ENCODE peak calls at places on chromosomes 5 and 9, in ten cellular contexts. Z, N, D, M, V, J, B, U, Y and Q are unnamed samples.
A peak's percentile ranks its signal among the peaks of the same experiment; 100 is the strongest.

GRCh38 chr9:96565684-96566360 is 53.8 kb downstream of the CDC14B start:
- DNase-seq in M (no peak), J (no peak), Z (no peak), V (no peak), B (no peak), Y (no peak), U (peak; percentile 42), D (no peak), N (no peak), Q (no peak)

GRCh38 chr9:137355445-137356365 is 53.6 kb upstream of the NRARP start:
- DNase-seq in Y (no peak), D (no peak), V (no peak), N (no peak), U (no peak), B (no peak), M (no peak), Z (no peak), J (no peak), Q (no peak)

GRCh38 chr5:174371600-174372094 is 326.1 kb downstream of the NSG2 start:
- DNase-seq in Z (no peak), J (no peak), M (peak; percentile 90), U (peak; percentile 27), B (no peak), D (no peak), Y (peak; percentile 70), N (no peak), V (no peak), Q (no peak)

GRCh38 chr9:38761999-38762398 is 42.1 kb upstream of the FAM240B start:
- DNase-seq in Y (no peak), Z (no peak), U (no peak), M (no peak), V (no peak), N (no peak), B (no peak), J (no peak), D (no peak), Q (peak; percentile 21)

GRCh38 chr9:114216081-114216480 is 60.7 kb downstream of the COL27A1 start:
- DNase-seq in D (no peak), N (no peak), U (peak; percentile 84), J (no peak), B (no peak), Z (no peak), V (peak; percentile 38), Y (peak; percentile 48), M (no peak), Q (no peak)

GRCh38 chr5:119583684-119584083 is 45.7 kb upstream of the FAM170A start:
- DNase-seq in N (no peak), B (no peak), V (no peak), D (no peak), U (no peak), J (no peak), Y (no peak), Z (no peak), M (no peak), Q (no peak)

GRCh38 chr9:128412120-128412790 is 8.4 kb upstream of the CERCAM start:
- DNase-seq in V (peak; percentile 36), D (peak; percentile 94), U (peak; percentile 55), B (peak; percentile 67), Z (no peak), Y (no peak), N (peak; percentile 56), J (no peak), M (peak; percentile 52), Q (peak; percentile 98)

GRCh38 chr9:12426198-12426864 is 266.9 kb upstream of the TYRP1 start:
- DNase-seq in J (no peak), V (no peak), M (peak; percentile 41), Z (no peak), B (no peak), N (no peak), Y (no peak), D (no peak), U (peak; percentile 21), Q (no peak)

GRCh38 chr9:969693-970309 is 6.7 kb upstream of the DMRT3 start:
- DNase-seq in M (no peak), N (no peak), J (no peak), B (no peak), D (no peak), U (no peak), Y (no peak), Z (no peak), V (no peak), Q (peak; percentile 35)

GRCh38 chr5:177980776-177981175 is 15.3 kb downstream of the PROP1 start:
- DNase-seq in B (no peak), Z (no peak), U (no peak), J (no peak), N (peak; percentile 28), M (no peak), Y (no peak), D (no peak), V (no peak), Q (no peak)

GRCh38 chr5:143874312-143874711 is 62.4 kb downstream of the HMHB1 start:
- DNase-seq in Z (no peak), D (no peak), B (no peak), U (peak; percentile 41), V (no peak), Y (no peak), N (no peak), M (no peak), J (no peak), Q (no peak)

DNA sequence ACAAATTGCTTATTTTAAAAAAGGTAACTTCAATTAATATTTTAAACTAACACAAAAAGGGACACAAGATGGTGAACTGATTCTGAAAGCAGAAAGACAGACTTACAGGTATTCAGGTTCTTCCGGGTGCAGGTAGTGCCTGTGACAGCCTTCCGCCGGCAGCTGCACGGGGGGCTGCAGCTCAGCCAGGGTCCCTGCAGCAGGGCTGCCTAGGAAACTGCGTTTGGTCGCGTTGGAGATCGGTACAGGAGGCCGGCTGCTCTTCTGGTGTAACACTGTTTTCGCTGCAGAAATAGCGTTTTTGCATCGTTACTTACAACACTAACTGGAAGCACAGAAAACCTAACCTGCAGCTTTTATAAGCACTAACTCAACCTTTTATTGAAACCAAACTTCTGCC is 80.0 kb downstream of the CAMSAP1 start:
- DNase-seq in J (no peak), Z (no peak), M (no peak), D (no peak), B (no peak), V (no peak), Y (no peak), U (no peak), N (no peak), Q (no peak)
- TF ChIP-seq CTCF in J (no peak), Z (no peak), M (no peak), D (no peak), B (no peak), V (no peak), Y (no peak), U (no peak), N (no peak), Q (no peak)

GRCh38 chr5:180718810-180719453 is 20.9 kb downstream of the OR2Y1 start:
- DNase-seq in U (peak; percentile 50), Z (no peak), Y (peak; percentile 16), J (no peak), V (no peak), D (peak; percentile 52), M (peak; percentile 86), N (no peak), B (peak; percentile 12), Q (no peak)
- TF ChIP-seq CTCF in U (peak; percentile 71), Z (peak; percentile 46), Y (peak; percentile 64), J (no peak), V (peak; percentile 22), D (peak; percentile 70), M (peak; percentile 94), N (peak; percentile 26), B (peak; percentile 73), Q (peak; percentile 72)

GRCh38 chr5:138353550-138353893 is 1.0 kb downstream of the KDM3B start:
- DNase-seq in B (no peak), Z (no peak), D (no peak), U (no peak), J (no peak), M (no peak), Y (no peak), V (no peak), N (no peak), Q (no peak)

GRCh38 chr5:138352071-138352721 is at the start of gene KDM3B:
- DNase-seq in J (peak; percentile 92), N (peak; percentile 93), V (peak; percentile 86), B (peak; percentile 94), Z (peak; percentile 9), Y (no peak), D (peak; percentile 99), U (peak; percentile 88), M (peak; percentile 87), Q (peak; percentile 95)

GRCh38 chr5:138354387-138354786 is 1.9 kb downstream of the KDM3B start:
- DNase-seq in D (no peak), Y (no peak), M (no peak), J (no peak), V (no peak), U (no peak), B (no peak), Z (no peak), N (no peak), Q (no peak)

GRCh38 chr5:138352722-138353549 is 451 bp downstream of the KDM3B start:
- DNase-seq in Z (peak; percentile 32), J (peak; percentile 78), M (peak; percentile 45), U (peak; percentile 63), N (peak; percentile 86), V (peak; percentile 65), Y (no peak), D (peak; percentile 56), B (peak; percentile 45), Q (peak; percentile 63)

GRCh38 chr5:138354926-138355378 is 2.5 kb downstream of the KDM3B start:
- DNase-seq in B (no peak), J (no peak), M (peak; percentile 13), D (peak; percentile 16), N (peak; percentile 63), Y (peak; percentile 73), V (no peak), U (peak; percentile 83), Z (no peak), Q (no peak)
- TF ChIP-seq CTCF in B (no peak), J (no peak), M (no peak), D (no peak), N (no peak), Y (no peak), V (no peak), U (no peak), Z (no peak), Q (no peak)

GRCh38 chr9:131836607-131837315 is 96.9 kb upstream of the RAPGEF1 start:
- DNase-seq in B (no peak), N (no peak), J (no peak), V (no peak), Z (no peak), M (no peak), D (no peak), Y (no peak), U (no peak), Q (no peak)

GRCh38 chr9:131837836-131838235 is 98.0 kb upstream of the RAPGEF1 start:
- DNase-seq in U (no peak), D (no peak), Y (no peak), Z (no peak), M (no peak), B (no peak), J (no peak), V (no peak), N (no peak), Q (no peak)

GRCh38 chr9:131836021-131836420 is 96.1 kb upstream of the RAPGEF1 start:
- DNase-seq in B (no peak), M (no peak), N (no peak), V (no peak), J (no peak), Y (no peak), D (no peak), U (no peak), Z (no peak), Q (no peak)

GRCh38 chr9:131838581-131839280 is 98.9 kb upstream of the RAPGEF1 start:
- DNase-seq in J (no peak), U (no peak), V (no peak), M (no peak), B (no peak), Z (no peak), N (no peak), Y (no peak), D (no peak), Q (peak; percentile 32)

GRCh38 chr9:131837316-131837715 is 97.4 kb upstream of the RAPGEF1 start:
- DNase-seq in U (peak; percentile 15), N (no peak), M (peak; percentile 23), B (no peak), Z (no peak), V (no peak), J (no peak), Y (no peak), D (peak; percentile 18), Q (peak; percentile 40)
- TF ChIP-seq CTCF in U (no peak), N (no peak), M (peak; percentile 41), B (peak; percentile 39), Z (no peak), V (peak; percentile 14), J (no peak), Y (peak; percentile 22), D (no peak), Q (no peak)